ENCODE peak calls at places on chromosome 18, in eight cellular contexts. Z is neural progenitor cell, Q is A549, H is cardiac muscle cell, K is breast epithelium, R is mammary epithelial cell, C is uterus, V is stomach. E is an unnamed sample. For H3K4me1, the result is how much of the 10 kb centered on the place peaks cover.

GRCh38 chr18:11154369-11154982 is 5.1 kb upstream of the PIEZO2 start:
- DNase-seq in R (peak), Z (peak), V (no peak), K (no peak), C (no peak), H (peak), Q (peak), E (peak)

GRCh38 chr18:23136326-23137092 is 1.2 kb downstream of the CABLES1 start:
- DNase-seq in Z (peak), Q (no peak), V (peak), H (peak), R (peak), C (peak), K (peak), E (peak)

GRCh38 chr18:493974-494601 is 6.4 kb downstream of the COLEC12 start:
- DNase-seq in Q (no peak), V (no peak), Z (peak), H (no peak), R (no peak), K (no peak), C (no peak), E (no peak)

GRCh38 chr18:2409906-2410305 is 161.4 kb downstream of the METTL4 start:
- DNase-seq in R (peak), Q (no peak), K (no peak), C (no peak), Z (no peak), H (no peak), V (no peak), E (no peak)

GRCh38 chr18:26563024-26563423 is 14.7 kb upstream of the KCTD1 start:
- DNase-seq in Q (no peak), H (no peak), R (no peak), V (no peak), K (no peak), C (no peak), Z (no peak), E (no peak)

GRCh38 chr18:61414116-61414515 is 80.9 kb downstream of the CDH20 start:
- DNase-seq in Z (no peak), H (no peak), R (no peak), K (no peak), C (no peak), Q (no peak), V (no peak), E (no peak)

GRCh38 chr18:55235094-55235461 is 275.8 kb upstream of the CCDC68 start:
- DNase-seq in H (no peak), V (no peak), Q (no peak), R (no peak), Z (no peak), C (no peak), K (no peak), E (no peak)

GRCh38 chr18:51151568-51152511 is 45.6 kb downstream of the MEX3C start:
- DNase-seq in R (no peak), Q (no peak), V (peak), H (no peak), K (no peak), C (no peak), Z (no peak), E (no peak)

GRCh38 chr18:48921305-48922202 is 29.2 kb downstream of the SMAD7 start:
- DNase-seq in V (no peak), Q (no peak), H (no peak), R (no peak), K (no peak), C (peak), Z (peak), E (no peak)

GRCh38 chr18:12008842-12009580 is 27.7 kb downstream of the IMPA2 start:
- DNase-seq in C (no peak), R (no peak), V (no peak), H (no peak), Q (no peak), K (no peak), Z (no peak), E (no peak)

GRCh38 chr18:47917923-47918610 is 12.4 kb downstream of the SMAD2 start:
- DNase-seq in H (no peak), C (no peak), Z (peak), K (no peak), R (no peak), Q (no peak), V (no peak), E (no peak)

GRCh38 chr18:72922895-72923294 is 55.1 kb upstream of the NETO1 start:
- DNase-seq in V (no peak), K (no peak), C (no peak), H (no peak), Q (no peak), Z (no peak), R (no peak), E (no peak)

GRCh38 chr18:44770641-44771040 is 90.0 kb downstream of the SETBP1 start:
- DNase-seq in K (no peak), Q (no peak), H (no peak), R (no peak), C (no peak), Z (no peak), V (no peak), E (no peak)

GRCh38 chr18:48735856-48736255 is 197.0 kb downstream of the CTIF start:
- DNase-seq in Z (no peak), V (no peak), R (no peak), Q (no peak), H (no peak), K (no peak), C (no peak), E (peak)

GRCh38 chr18:23235860-23236259 is 100.6 kb downstream of the CABLES1 start:
- DNase-seq in Z (no peak), K (no peak), R (no peak), Q (no peak), V (no peak), H (no peak), C (no peak), E (no peak)

GRCh38 chr18:23998811-23999210 is 15.7 kb upstream of the TTC39C start:
- DNase-seq in V (no peak), R (peak), Z (no peak), K (peak), C (no peak), Q (peak), H (no peak), E (no peak)

GRCh38 chr18:39854291-39854690 is 2100.7 kb upstream of the PIK3C3 start:
- DNase-seq in H (no peak), C (no peak), V (no peak), K (no peak), Z (no peak), R (no peak), Q (no peak), E (no peak)

GRCh38 chr18:51762373-51762772 is 564.9 kb upstream of the MEX3C start:
- DNase-seq in Z (no peak), R (no peak), K (no peak), Q (no peak), H (no peak), V (no peak), C (no peak), E (no peak)

DNA sequence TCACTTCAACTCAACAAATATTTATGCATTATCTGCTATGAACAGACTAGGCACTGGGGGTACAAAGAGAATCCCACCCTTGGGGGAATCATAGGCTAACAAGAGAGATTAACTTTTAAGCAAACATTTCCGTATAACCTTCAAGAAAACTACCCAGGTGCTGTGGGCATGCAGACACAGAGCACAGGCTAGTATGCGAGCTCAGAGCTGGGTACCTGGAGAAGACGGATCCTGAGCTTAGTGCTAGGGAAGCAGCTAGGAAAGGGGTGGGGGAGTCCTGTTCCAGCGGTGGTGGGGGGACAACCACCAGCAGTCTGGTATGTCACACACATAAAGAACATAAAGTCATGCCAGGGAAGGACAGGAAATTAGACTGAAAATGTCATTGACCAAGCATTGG is 17.5 kb upstream of the DSG3 start:
- DNase-seq in V (no peak), Q (no peak), H (no peak), R (no peak), K (no peak), Z (no peak), C (no peak), E (no peak)
- H3K27ac ChIP-seq in V (no peak), Q (no peak), H (no peak), R (peak), K (no peak), Z (no peak), C (no peak), E (no peak)

GRCh38 chr18:29361843-29362242 is 1184.9 kb upstream of the CDH2 start:
- DNase-seq in R (no peak), Q (peak), C (no peak), K (no peak), Z (peak), V (no peak), H (no peak), E (no peak)
- H3K4me3 ChIP-seq in R (no peak), Q (no peak), C (no peak), K (no peak), Z (no peak), V (no peak), H (no peak), E (no peak)

DNA sequence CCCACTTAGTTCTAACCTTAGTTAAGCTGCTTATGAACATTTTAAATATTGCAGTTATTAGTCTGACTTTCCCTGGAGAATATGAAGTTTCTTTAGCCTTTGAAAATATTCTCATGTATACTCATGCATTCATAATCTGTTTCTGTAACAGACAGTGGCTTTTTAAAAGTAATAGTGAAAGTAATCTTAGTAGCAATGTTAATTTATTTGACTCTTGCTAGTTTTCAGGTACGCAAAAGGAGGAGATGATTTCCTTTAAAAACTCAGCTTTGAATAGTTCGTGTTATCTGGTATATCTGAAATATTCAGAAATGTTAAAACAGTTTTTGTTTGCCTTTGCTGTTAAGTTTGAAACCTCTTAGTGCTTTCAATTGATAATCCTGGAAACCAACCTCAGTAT is 3.8 kb downstream of the ANKRD12 start:
- DNase-seq in V (no peak), Z (no peak), K (no peak), H (no peak), R (no peak), Q (no peak), C (no peak), E (no peak)
- H3K4me1 ChIP-seq in V (under half), Z (under half), K (under half), H (under half), R (under half), Q (half or more), C (under half), E (under half)

GRCh38 chr18:34929336-34929780 is 111.9 kb upstream of the MAPRE2 start:
- DNase-seq in C (no peak), H (no peak), Z (no peak), R (peak), V (no peak), K (no peak), Q (peak), E (no peak)

GRCh38 chr18:34926683-34927082 is 114.5 kb upstream of the MAPRE2 start:
- DNase-seq in Q (no peak), H (no peak), K (no peak), R (no peak), C (no peak), Z (no peak), V (no peak), E (no peak)

GRCh38 chr18:34932363-34932762 is 108.8 kb upstream of the MAPRE2 start:
- DNase-seq in C (no peak), K (no peak), R (no peak), H (no peak), Z (no peak), Q (no peak), V (no peak), E (no peak)

GRCh38 chr18:34928068-34928753 is 113.0 kb upstream of the MAPRE2 start:
- DNase-seq in C (no peak), Z (no peak), R (no peak), K (no peak), Q (peak), H (no peak), V (no peak), E (no peak)

DNA sequence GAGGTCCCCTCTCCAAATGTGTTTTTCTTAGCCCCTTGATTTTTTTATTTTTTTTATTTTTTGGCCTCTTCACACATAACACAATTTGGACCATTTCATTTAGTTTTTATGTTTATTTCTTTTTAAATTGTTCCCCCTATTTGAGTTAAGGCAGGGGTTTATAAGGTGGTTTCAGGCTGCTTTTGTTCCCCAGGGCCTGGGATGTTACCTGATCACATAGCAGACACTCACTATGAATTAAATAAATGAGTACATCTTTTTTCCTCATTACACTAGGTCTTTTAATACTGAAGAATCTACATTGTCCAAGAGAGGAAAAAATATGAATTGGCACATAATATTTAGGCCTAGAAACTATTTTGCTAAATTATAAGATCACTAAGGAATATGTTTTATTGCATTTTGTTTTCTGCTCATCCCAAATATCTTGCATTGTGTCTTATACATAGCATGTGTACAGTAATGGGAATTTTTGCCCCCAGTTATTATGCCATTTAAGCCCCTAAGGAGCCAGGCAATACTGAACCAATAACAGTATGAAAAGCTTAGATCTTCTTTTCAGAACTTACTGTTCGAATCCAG is 112.4 kb upstream of the MAPRE2 start:
- DNase-seq in H (no peak), V (no peak), Q (no peak), Z (no peak), R (no peak), K (no peak), C (no peak), E (no peak)
- H3K27ac ChIP-seq in H (no peak), V (no peak), Q (peak), Z (no peak), R (no peak), K (no peak), C (no peak), E (peak)

DNA sequence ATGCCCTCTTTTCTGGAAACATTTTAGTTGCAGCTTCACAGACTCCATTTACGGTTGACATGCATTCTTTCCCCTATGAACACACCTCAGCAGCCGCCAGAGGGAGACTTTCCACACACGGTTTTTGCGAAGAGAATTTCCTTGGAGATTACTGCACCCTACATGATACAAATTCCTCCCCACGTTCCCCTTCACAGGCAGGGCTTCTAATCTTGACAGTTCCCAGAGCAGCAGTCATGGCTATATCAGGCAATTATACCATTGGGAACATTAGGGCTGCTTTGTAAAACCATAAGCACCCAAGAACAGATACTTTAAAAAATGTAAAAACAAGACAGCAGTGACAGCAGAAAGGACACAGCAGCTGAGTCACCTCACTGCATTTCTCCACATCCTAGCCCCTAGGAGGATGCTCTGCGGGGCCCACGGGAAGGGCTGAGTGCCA is 253.8 kb downstream of the TGIF1 start:
- DNase-seq in Q (peak), K (peak), H (peak), Z (peak), C (peak), V (peak), R (peak), E (no peak)
- H3K4me3 ChIP-seq in Q (no peak), K (no peak), H (no peak), Z (no peak), C (no peak), V (no peak), R (no peak), E (no peak)

GRCh38 chr18:63422862-63423304 is 607 bp upstream of the VPS4B start:
- DNase-seq in K (no peak), Z (no peak), Q (no peak), V (no peak), R (no peak), C (no peak), H (no peak), E (no peak)

GRCh38 chr18:63422087-63422861 is at the start of gene VPS4B:
- DNase-seq in K (peak), C (peak), Z (peak), H (peak), V (peak), Q (peak), R (peak), E (peak)

GRCh38 chr18:63421514-63421913 is 762 bp downstream of the VPS4B start:
- DNase-seq in C (no peak), V (no peak), Q (no peak), H (no peak), R (no peak), Z (no peak), K (no peak), E (no peak)
- H3K4me1 ChIP-seq in C (under half), V (under half), Q (under half), H (under half), R (under half), Z (under half), K (under half), E (under half)